ENCODE peak calls at places on chromosomes 16 and 17, in four cellular contexts. One of them, this sample, is unnamed.

GRCh38 chr17:78357177-78357586 is 2.7 kb downstream of the SOCS3 start:
- DNase-seq in endodermal cell: no peak
- DNase-seq in endothelial cell: no peak
- DNase-seq in AG09319: no peak
- DNase-seq in this sample: peak

GRCh38 chr17:44924107-44924544 is 8.8 kb upstream of the GFAP start:
- DNase-seq in endodermal cell: peak
- DNase-seq in endothelial cell: no peak
- DNase-seq in AG09319: no peak
- DNase-seq in this sample: no peak

GRCh38 chr16:50469744-50470301 is 78.4 kb upstream of the NKD1 start:
- DNase-seq in endodermal cell: no peak
- DNase-seq in endothelial cell: no peak
- DNase-seq in AG09319: no peak
- DNase-seq in this sample: no peak

GRCh38 chr17:47902039-47902744 is 6.2 kb downstream of the SP2 start:
- DNase-seq in endothelial cell: no peak
- DNase-seq in endodermal cell: peak
- DNase-seq in AG09319: no peak
- DNase-seq in this sample: no peak

GRCh38 chr16:19607610-19608280 is 52.2 kb downstream of the VPS35L start:
- DNase-seq in endodermal cell: no peak
- DNase-seq in endothelial cell: no peak
- DNase-seq in AG09319: peak
- DNase-seq in this sample: peak

GRCh38 chr16:2470234-2470601 is 879 bp upstream of the NTN3 start:
- DNase-seq in endothelial cell: no peak
- DNase-seq in AG09319: no peak
- DNase-seq in endodermal cell: no peak
- DNase-seq in this sample: no peak

GRCh38 chr17:38616361-38616760 is 10.6 kb upstream of the SRCIN1 start:
- DNase-seq in endodermal cell: no peak
- DNase-seq in AG09319: no peak
- DNase-seq in endothelial cell: no peak
- DNase-seq in this sample: no peak

GRCh38 chr16:82655315-82655714 is 28.5 kb downstream of the CDH13 start:
- DNase-seq in endodermal cell: no peak
- DNase-seq in AG09319: no peak
- DNase-seq in endothelial cell: no peak
- DNase-seq in this sample: peak

GRCh38 chr16:51151951-51152663 is 1.0 kb upstream of the SALL1 start:
- DNase-seq in endodermal cell: peak
- DNase-seq in endothelial cell: peak
- DNase-seq in AG09319: peak
- DNase-seq in this sample: peak

GRCh38 chr16:86630471-86630870 is 52.1 kb downstream of the FOXL1 start:
- DNase-seq in endothelial cell: no peak
- DNase-seq in AG09319: no peak
- DNase-seq in endodermal cell: no peak
- DNase-seq in this sample: no peak

GRCh38 chr16:80113876-80114574 is 426.8 kb upstream of the DYNLRB2 start:
- DNase-seq in endothelial cell: no peak
- DNase-seq in endodermal cell: no peak
- DNase-seq in AG09319: no peak
- DNase-seq in this sample: peak

GRCh38 chr16:27947696-27948095 is 115.8 kb downstream of the GSG1L start:
- DNase-seq in AG09319: no peak
- DNase-seq in endodermal cell: no peak
- DNase-seq in endothelial cell: no peak
- DNase-seq in this sample: no peak

GRCh38 chr16:9820481-9821246 is 361.6 kb downstream of the GRIN2A start:
- DNase-seq in AG09319: no peak
- DNase-seq in endodermal cell: peak
- DNase-seq in endothelial cell: peak
- DNase-seq in this sample: no peak

GRCh38 chr16:27179500-27180072 is 23.7 kb upstream of the KDM8 start:
- DNase-seq in AG09319: no peak
- DNase-seq in endodermal cell: peak
- DNase-seq in endothelial cell: peak
- DNase-seq in this sample: peak

GRCh38 chr17:1177099-1177996 is 2.4 kb downstream of the ABR start:
- DNase-seq in AG09319: no peak
- DNase-seq in endodermal cell: no peak
- DNase-seq in endothelial cell: no peak
- DNase-seq in this sample: peak

GRCh38 chr17:60149691-60150582 is at the start of gene CA4:
- DNase-seq in endothelial cell: no peak
- DNase-seq in AG09319: no peak
- DNase-seq in endodermal cell: peak
- DNase-seq in this sample: no peak

GRCh38 chr17:6496116-6496481 is 51.8 kb downstream of the PIMREG start:
- DNase-seq in endodermal cell: peak
- DNase-seq in endothelial cell: peak
- DNase-seq in AG09319: no peak
- DNase-seq in this sample: no peak

GRCh38 chr17:6231886-6232767 is 161.9 kb downstream of the WSCD1 start:
- DNase-seq in endothelial cell: no peak
- DNase-seq in endodermal cell: peak
- DNase-seq in AG09319: no peak
- DNase-seq in this sample: peak

GRCh38 chr16:52563767-52564611 is 17.0 kb upstream of the TOX3 start:
- DNase-seq in endodermal cell: no peak
- DNase-seq in AG09319: no peak
- DNase-seq in endothelial cell: no peak
- DNase-seq in this sample: no peak

GRCh38 chr16:526181-527014 is 1.1 kb upstream of the CAPN15 start:
- DNase-seq in endodermal cell: peak
- DNase-seq in AG09319: no peak
- DNase-seq in endothelial cell: no peak
- DNase-seq in this sample: peak

GRCh38 chr16:524274-525011 is 3.1 kb upstream of the CAPN15 start:
- DNase-seq in endothelial cell: no peak
- DNase-seq in AG09319: no peak
- DNase-seq in endodermal cell: no peak
- DNase-seq in this sample: no peak

GRCh38 chr16:525123-525519 is 2.4 kb upstream of the CAPN15 start:
- DNase-seq in endodermal cell: no peak
- DNase-seq in endothelial cell: no peak
- DNase-seq in AG09319: no peak
- DNase-seq in this sample: no peak

GRCh38 chr16:527015-527903 is at the start of gene CAPN15:
- DNase-seq in AG09319: peak
- DNase-seq in endothelial cell: peak
- DNase-seq in endodermal cell: peak
- DNase-seq in this sample: peak

DNA sequence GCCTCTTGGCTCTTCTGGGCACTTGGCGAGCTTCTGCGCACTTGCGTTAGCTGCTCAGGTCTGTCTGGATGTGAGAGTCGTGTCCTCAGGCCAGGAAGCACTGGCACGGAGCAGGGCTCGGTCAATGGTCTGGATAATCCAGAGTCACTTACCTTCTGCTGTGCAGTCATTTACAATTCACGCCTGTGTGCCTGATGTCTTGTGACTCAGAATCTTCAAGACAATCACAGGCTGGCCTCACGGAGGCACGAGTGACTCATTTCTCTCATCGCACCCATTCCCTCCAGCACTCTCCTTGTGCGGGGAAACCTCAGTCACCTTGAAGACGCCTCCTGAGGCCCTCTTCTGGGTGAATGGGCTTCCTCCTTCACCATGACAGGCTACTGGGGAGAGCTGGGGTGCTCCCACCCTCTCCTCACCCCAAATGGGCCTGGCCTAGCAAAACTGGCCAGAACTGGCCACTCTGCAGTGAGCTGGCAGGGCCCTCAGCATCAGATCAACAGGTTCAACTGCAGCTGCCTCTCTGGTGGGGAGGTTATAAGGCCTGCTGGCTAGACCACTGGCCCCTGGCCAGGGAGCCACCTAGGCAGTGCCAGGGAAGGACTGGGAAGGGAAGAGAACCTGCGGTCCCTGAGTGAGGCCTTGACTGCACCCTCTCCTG is 1.9 kb upstream of the CAPN15 start:
- DNase-seq in endothelial cell: no peak
- DNase-seq in endodermal cell: no peak
- DNase-seq in AG09319: peak
- DNase-seq in this sample: peak
- TF ChIP-seq CTCF in endothelial cell: no peak
- TF ChIP-seq CTCF in endodermal cell: no peak
- TF ChIP-seq CTCF in AG09319: no peak
- TF ChIP-seq CTCF in this sample: no peak

GRCh38 chr17:57410169-57410568 is 153.8 kb downstream of the MSI2 start:
- DNase-seq in endodermal cell: peak
- DNase-seq in AG09319: no peak
- DNase-seq in endothelial cell: no peak
- DNase-seq in this sample: no peak

GRCh38 chr17:57407287-57408063 is 151.2 kb downstream of the MSI2 start:
- DNase-seq in endothelial cell: no peak
- DNase-seq in endodermal cell: no peak
- DNase-seq in AG09319: no peak
- DNase-seq in this sample: no peak

GRCh38 chr17:57406131-57406980 is 150.0 kb downstream of the MSI2 start:
- DNase-seq in AG09319: no peak
- DNase-seq in endothelial cell: peak
- DNase-seq in endodermal cell: no peak
- DNase-seq in this sample: peak

GRCh38 chr17:57406981-57407286 is 150.6 kb downstream of the MSI2 start:
- DNase-seq in endodermal cell: no peak
- DNase-seq in endothelial cell: no peak
- DNase-seq in AG09319: no peak
- DNase-seq in this sample: no peak

DNA sequence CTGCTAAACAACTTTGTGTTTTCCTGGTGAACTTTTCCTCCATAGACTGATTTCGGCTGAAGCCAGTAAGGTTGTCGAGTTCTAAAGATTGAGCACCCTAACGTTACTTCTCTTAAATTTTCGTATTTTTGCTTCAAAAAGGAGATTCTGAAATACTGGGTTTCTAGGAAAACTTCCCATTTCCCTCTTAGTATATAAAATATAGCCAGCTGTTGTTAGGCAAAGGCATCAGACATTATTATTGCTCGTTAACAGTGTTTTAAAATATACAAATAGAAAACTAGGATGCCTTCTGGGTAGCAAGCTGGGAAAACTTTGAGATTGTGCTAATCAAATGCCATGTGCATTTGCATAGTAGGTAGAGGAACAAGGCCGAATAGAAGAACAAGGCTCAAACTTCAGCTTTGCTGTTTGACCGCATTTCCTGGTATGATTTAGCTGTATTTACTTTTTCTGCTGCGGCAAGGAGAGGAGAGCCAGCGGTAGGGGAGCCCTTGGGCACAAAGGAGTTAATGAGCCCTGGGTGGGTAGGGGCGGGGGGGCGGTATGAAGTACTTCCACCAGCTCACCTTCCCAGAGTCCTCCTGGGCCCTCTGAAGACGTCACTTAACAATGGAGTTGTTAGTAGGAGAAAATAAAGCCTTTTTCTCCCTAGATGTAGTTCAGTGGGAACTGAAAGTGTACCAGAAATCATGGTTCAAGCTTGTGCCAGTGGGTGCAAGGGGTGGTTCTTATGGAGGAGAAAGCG is 151.9 kb downstream of the MSI2 start:
- DNase-seq in AG09319: no peak
- DNase-seq in endodermal cell: peak
- DNase-seq in endothelial cell: no peak
- DNase-seq in this sample: no peak
- TF ChIP-seq CTCF in AG09319: no peak
- TF ChIP-seq CTCF in endodermal cell: no peak
- TF ChIP-seq CTCF in endothelial cell: no peak
- TF ChIP-seq CTCF in this sample: no peak

DNA sequence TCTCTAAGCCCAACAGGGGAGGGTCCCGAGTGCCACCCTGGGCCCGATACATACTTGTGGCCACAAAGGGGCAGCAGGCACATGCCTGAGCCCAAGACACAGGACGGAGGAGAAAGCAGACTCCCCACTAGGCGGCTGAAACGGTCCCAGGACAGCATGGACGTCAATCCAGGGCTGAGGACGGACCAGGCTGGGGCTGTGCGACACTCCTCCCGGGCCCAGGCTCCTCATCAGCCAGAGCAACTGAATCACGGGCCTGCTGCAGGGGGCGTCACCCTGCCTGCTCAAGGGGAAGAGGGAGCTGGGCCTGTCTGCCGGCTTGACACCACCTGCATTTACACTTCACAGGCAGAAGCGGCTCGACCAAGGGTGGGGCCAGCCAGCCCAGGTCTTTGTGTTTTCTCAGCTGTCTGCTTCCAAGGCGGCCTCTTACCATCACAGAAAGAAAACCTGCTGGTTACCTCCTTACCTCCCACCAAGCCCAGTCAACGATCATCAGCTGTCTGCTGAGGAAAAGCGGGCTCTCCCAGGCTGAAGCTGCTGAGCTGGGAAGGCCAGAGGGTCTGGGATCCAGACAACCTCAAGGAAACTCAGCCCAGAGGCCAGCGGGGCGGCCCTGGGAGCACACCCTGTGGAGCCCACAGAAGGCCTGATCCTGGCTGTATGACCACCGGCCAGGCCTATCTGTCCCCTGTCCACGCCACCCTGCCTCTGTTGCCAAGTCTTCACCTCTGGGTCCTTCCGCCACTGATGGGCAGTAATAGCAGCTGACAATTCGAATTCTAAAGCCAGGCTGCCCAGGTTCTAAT is 26.4 kb downstream of the KIFC3 start:
- DNase-seq in endothelial cell: peak
- DNase-seq in endodermal cell: peak
- DNase-seq in AG09319: no peak
- DNase-seq in this sample: peak
- TF ChIP-seq CTCF in endothelial cell: peak
- TF ChIP-seq CTCF in endodermal cell: peak
- TF ChIP-seq CTCF in AG09319: peak
- TF ChIP-seq CTCF in this sample: peak

DNA sequence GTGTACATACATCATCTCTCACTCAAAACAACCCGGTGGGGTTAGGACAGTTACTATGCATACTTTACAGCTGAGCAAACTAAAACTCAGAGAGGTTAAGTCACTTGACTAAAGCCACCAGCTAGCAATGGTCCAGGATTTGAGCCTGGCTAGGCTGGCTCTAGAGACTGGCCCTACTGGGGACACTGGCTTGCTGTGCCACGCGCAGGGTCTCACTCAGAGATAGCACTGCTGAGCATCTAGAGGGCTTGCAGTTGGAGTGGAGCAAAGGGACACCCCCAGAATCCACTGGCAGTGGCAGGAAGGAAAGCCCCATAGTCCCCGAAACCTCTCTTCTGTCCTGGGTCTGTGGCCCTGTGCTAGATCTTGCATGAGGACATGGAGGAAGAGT is 11.1 kb downstream of the SAMD14 start:
- DNase-seq in endothelial cell: no peak
- DNase-seq in endodermal cell: no peak
- DNase-seq in AG09319: no peak
- DNase-seq in this sample: no peak
- TF ChIP-seq CTCF in endothelial cell: no peak
- TF ChIP-seq CTCF in endodermal cell: no peak
- TF ChIP-seq CTCF in AG09319: no peak
- TF ChIP-seq CTCF in this sample: no peak

This sample was measured in choroid plexus epithelial cell.